ENCODE peak calls at places on chromosome 5, in six cellular contexts. X, G, R, Z, E and F are unnamed samples.

GRCh38 chr5:82336566-82337351 is 58.6 kb upstream of the RPS23 start:
- DNase-seq in R (no peak), Z (no peak), X (no peak), G (no peak), E (no peak), F (no peak)

GRCh38 chr5:5572010-5572982 is 149.8 kb downstream of the ICE1 start:
- DNase-seq in R (no peak), Z (no peak), E (peak; percentile 16), G (no peak), X (no peak), F (no peak)

GRCh38 chr5:53479656-53480473 is 564 bp upstream of the FST start:
- DNase-seq in X (peak; percentile 78), E (peak; percentile 33), G (no peak), Z (peak; percentile 53), R (peak; percentile 39), F (peak; percentile 56)

GRCh38 chr5:175438234-175438857 is 5.6 kb downstream of the DRD1 start:
- DNase-seq in Z (no peak), E (no peak), G (no peak), X (no peak), R (no peak), F (no peak)

GRCh38 chr5:113250341-113250953 is 184.3 kb downstream of the TSSK1B start:
- DNase-seq in E (peak; percentile 47), Z (no peak), X (no peak), R (no peak), G (no peak), F (no peak)

GRCh38 chr5:64207978-64208377 is 42.3 kb downstream of the RNF180 start:
- DNase-seq in G (no peak), R (no peak), X (no peak), E (no peak), Z (no peak), F (no peak)

GRCh38 chr5:109529520-109529919 is 119.7 kb upstream of the PJA2 start:
- DNase-seq in Z (no peak), X (no peak), G (no peak), E (peak; percentile 57), R (no peak), F (no peak)

GRCh38 chr5:111635946-111636315 is 121.1 kb downstream of the NREP start:
- DNase-seq in R (no peak), Z (no peak), E (no peak), G (no peak), X (no peak), F (no peak)

GRCh38 chr5:159975462-159976019 is 33.4 kb upstream of the TTC1 start:
- DNase-seq in X (no peak), E (no peak), G (no peak), Z (no peak), R (no peak), F (no peak)

GRCh38 chr5:122030251-122030650 is 47.8 kb downstream of the LOX start:
- DNase-seq in X (no peak), R (no peak), G (no peak), Z (no peak), E (no peak), F (no peak)

GRCh38 chr5:147226512-147226911 is 8.3 kb upstream of the STK32A start:
- DNase-seq in G (no peak), Z (no peak), R (no peak), E (no peak), X (no peak), F (no peak)

GRCh38 chr5:135834639-135835529 is at the start of gene SLC25A48:
- DNase-seq in R (peak; percentile 76), G (no peak), E (peak; percentile 90), X (peak; percentile 80), Z (no peak), F (no peak)

GRCh38 chr5:74409166-74409706 is 231.3 kb downstream of the ENC1 start:
- DNase-seq in E (peak; percentile 81), R (no peak), Z (no peak), G (no peak), X (no peak), F (no peak)

GRCh38 chr5:62593331-62593730 is 14.7 kb downstream of the LRRC70 start:
- DNase-seq in R (no peak), Z (no peak), X (no peak), G (no peak), E (no peak), F (no peak)

GRCh38 chr5:119876522-119876921 is 247.2 kb downstream of the FAM170A start:
- DNase-seq in R (no peak), Z (no peak), G (no peak), X (no peak), E (no peak), F (no peak)

GRCh38 chr5:169190860-169191259 is 110.1 kb downstream of the SLIT3 start:
- DNase-seq in G (no peak), R (no peak), E (no peak), Z (no peak), X (no peak), F (no peak)

GRCh38 chr5:33381243-33381642 is 59.5 kb upstream of the TARS1 start:
- DNase-seq in E (no peak), R (no peak), G (no peak), X (no peak), Z (no peak), F (no peak)

DNA sequence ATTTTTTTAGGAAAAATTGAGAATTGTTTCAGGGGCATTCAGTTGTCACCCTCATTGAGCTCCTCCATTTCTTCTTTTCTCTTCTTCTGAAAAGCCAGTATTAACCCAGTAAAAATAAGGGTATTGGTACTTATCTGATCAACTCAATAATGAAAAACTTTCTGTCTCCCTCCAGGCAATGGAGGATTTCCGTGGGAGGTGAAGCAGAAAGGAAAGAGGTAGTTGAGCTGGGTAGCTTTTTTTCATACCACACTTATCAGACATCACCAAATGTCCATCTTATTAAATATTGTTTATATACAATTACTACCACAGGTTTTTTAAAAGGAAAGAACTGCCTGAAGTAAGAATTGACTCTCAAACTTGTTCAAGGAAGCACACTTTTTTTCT is 731.1 kb upstream of the ZNF608 start:
- DNase-seq in Z (no peak), X (no peak), E (no peak), G (no peak), R (no peak), F (no peak)
- TF ChIP-seq CTCF in Z (no peak), X (no peak), E (no peak), G (no peak), R (no peak), F (no peak)

GRCh38 chr5:2508514-2508913 is 243.0 kb downstream of the IRX2 start:
- DNase-seq in R (no peak), G (no peak), X (no peak), Z (no peak), E (no peak), F (no peak)

GRCh38 chr5:2506603-2507002 is 244.9 kb downstream of the IRX2 start:
- DNase-seq in G (no peak), R (no peak), X (no peak), E (no peak), Z (no peak), F (no peak)

GRCh38 chr5:2502970-2503594 is 248.4 kb downstream of the IRX2 start:
- DNase-seq in Z (no peak), X (no peak), E (no peak), G (no peak), R (no peak), F (no peak)

GRCh38 chr5:2507611-2508010 is 243.9 kb downstream of the IRX2 start:
- DNase-seq in X (no peak), G (no peak), Z (no peak), R (no peak), E (no peak), F (no peak)

GRCh38 chr5:2505217-2505616 is 246.3 kb downstream of the IRX2 start:
- DNase-seq in Z (no peak), R (no peak), E (no peak), X (no peak), G (no peak), F (no peak)
- TF ChIP-seq CTCF in Z (no peak), R (no peak), E (no peak), X (no peak), G (no peak), F (no peak)

GRCh38 chr5:123937230-123937629 is 425.3 kb downstream of the CSNK1G3 start:
- DNase-seq in X (no peak), R (no peak), G (no peak), Z (no peak), E (peak; percentile 24), F (no peak)
- TF ChIP-seq CTCF in X (peak; percentile 62), R (peak; percentile 23), G (no peak), Z (peak; percentile 73), E (peak; percentile 35), F (peak; percentile 3)

GRCh38 chr5:133088064-133088463 is 36.3 kb downstream of the HSPA4 start:
- DNase-seq in G (no peak), E (no peak), X (no peak), R (no peak), Z (no peak), F (no peak)
- TF ChIP-seq CTCF in G (no peak), E (no peak), X (no peak), R (no peak), Z (no peak), F (no peak)

GRCh38 chr5:181283347-181283746 is 22.4 kb upstream of the TRIM52 start:
- DNase-seq in R (no peak), G (no peak), E (no peak), X (peak; percentile 54), Z (no peak), F (no peak)

GRCh38 chr5:181280251-181280762 is 19.4 kb upstream of the TRIM52 start:
- DNase-seq in Z (no peak), G (no peak), R (no peak), E (no peak), X (no peak), F (no peak)

GRCh38 chr5:181282874-181283273 is 21.9 kb upstream of the TRIM52 start:
- DNase-seq in Z (no peak), X (peak; percentile 56), R (no peak), G (no peak), E (no peak), F (no peak)

GRCh38 chr5:181281984-181282316 is 21.0 kb upstream of the TRIM52 start:
- DNase-seq in R (no peak), E (no peak), X (no peak), Z (no peak), G (no peak), F (no peak)

GRCh38 chr5:181281077-181281983 is 20.4 kb upstream of the TRIM52 start:
- DNase-seq in E (no peak), R (peak; percentile 45), G (no peak), Z (no peak), X (peak; percentile 22), F (no peak)
- TF ChIP-seq CTCF in E (no peak), R (no peak), G (no peak), Z (no peak), X (no peak), F (no peak)

GRCh38 chr5:34918025-34918424 is 2.5 kb downstream of the BRIX1 start:
- DNase-seq in Z (no peak), E (no peak), X (no peak), G (no peak), R (no peak), F (no peak)
- TF ChIP-seq CTCF in Z (no peak), E (no peak), X (no peak), G (no peak), R (no peak), F (no peak)